ENCODE peak calls at places on chromosome 14, in four cellular contexts. X, D, A and T are unnamed samples.

GRCh38 chr14:44640416-44640815 is 133.3 kb upstream of the FSCB start:
- DNase-seq in A (no peak), X (no peak), D (no peak), T (no peak)

GRCh38 chr14:75141967-75142366 is 15.1 kb upstream of the NEK9 start:
- DNase-seq in D (no peak), X (no peak), A (peak), T (peak)

GRCh38 chr14:102512713-102513373 is 3.3 kb upstream of the ANKRD9 start:
- DNase-seq in A (no peak), D (no peak), X (no peak), T (no peak)

GRCh38 chr14:72892879-72893635 is 844 bp downstream of the DPF3 start:
- DNase-seq in A (peak), X (peak), D (no peak), T (no peak)

GRCh38 chr14:75299064-75299463 is 20.4 kb downstream of the FOS start:
- DNase-seq in A (no peak), D (no peak), X (no peak), T (no peak)

GRCh38 chr14:91398707-91399106 is 18.9 kb downstream of the CCDC88C start:
- DNase-seq in D (no peak), A (no peak), X (no peak), T (no peak)

GRCh38 chr14:72559227-72559626 is 334.7 kb downstream of the DPF3 start:
- DNase-seq in A (peak), D (no peak), X (no peak), T (no peak)

GRCh38 chr14:28754209-28754985 is 12.2 kb upstream of the FOXG1 start:
- DNase-seq in A (peak), X (peak), D (peak), T (peak)

GRCh38 chr14:97446087-97446486 is 648.9 kb downstream of the VRK1 start:
- DNase-seq in A (no peak), X (no peak), D (no peak), T (no peak)

GRCh38 chr14:32469388-32470160 is 140.5 kb downstream of the AKAP6 start:
- DNase-seq in D (no peak), X (peak), A (peak), T (peak)

GRCh38 chr14:34030864-34031263 is 80.0 kb upstream of the EGLN3 start:
- DNase-seq in D (no peak), X (no peak), A (no peak), T (peak)

GRCh38 chr14:74217672-74218448 is 21.4 kb upstream of the VSX2 start:
- DNase-seq in X (peak), A (peak), D (no peak), T (peak)

GRCh38 chr14:24293525-24293924 is 6.1 kb downstream of the DHRS1 start:
- DNase-seq in D (no peak), X (no peak), A (no peak), T (no peak)

GRCh38 chr14:77128414-77128891 is 13.1 kb downstream of the ZDHHC22 start:
- DNase-seq in A (no peak), X (no peak), D (no peak), T (no peak)

GRCh38 chr14:29222671-29223268 is 456.2 kb downstream of the FOXG1 start:
- DNase-seq in D (no peak), A (peak), X (no peak), T (peak)

GRCh38 chr14:100589071-100589759 is 2.0 kb upstream of the BEGAIN start:
- DNase-seq in A (no peak), D (no peak), X (no peak), T (no peak)

GRCh38 chr14:100587248-100587762 is at the start of gene BEGAIN:
- DNase-seq in A (no peak), X (peak), D (no peak), T (no peak)

GRCh38 chr14:100586520-100587247 is 533 bp downstream of the BEGAIN start:
- DNase-seq in D (no peak), X (no peak), A (no peak), T (no peak)

GRCh38 chr14:100588671-100589070 is 1.5 kb upstream of the BEGAIN start:
- DNase-seq in A (no peak), X (no peak), D (no peak), T (no peak)

GRCh38 chr14:100587763-100588411 is 670 bp upstream of the BEGAIN start:
- DNase-seq in X (no peak), A (no peak), D (no peak), T (no peak)
- TF ChIP-seq FOS in X (no peak), A (no peak), D (no peak), T (no peak)

GRCh38 chr14:61064210-61064609 is 83.2 kb downstream of the SLC38A6 start:
- DNase-seq in D (no peak), X (no peak), A (no peak), T (no peak)

GRCh38 chr14:61064866-61065265 is 83.8 kb downstream of the SLC38A6 start:
- DNase-seq in A (no peak), D (no peak), X (no peak), T (no peak)

GRCh38 chr14:61063461-61063860 is 82.4 kb downstream of the SLC38A6 start:
- DNase-seq in X (no peak), D (no peak), A (no peak), T (no peak)

DNA sequence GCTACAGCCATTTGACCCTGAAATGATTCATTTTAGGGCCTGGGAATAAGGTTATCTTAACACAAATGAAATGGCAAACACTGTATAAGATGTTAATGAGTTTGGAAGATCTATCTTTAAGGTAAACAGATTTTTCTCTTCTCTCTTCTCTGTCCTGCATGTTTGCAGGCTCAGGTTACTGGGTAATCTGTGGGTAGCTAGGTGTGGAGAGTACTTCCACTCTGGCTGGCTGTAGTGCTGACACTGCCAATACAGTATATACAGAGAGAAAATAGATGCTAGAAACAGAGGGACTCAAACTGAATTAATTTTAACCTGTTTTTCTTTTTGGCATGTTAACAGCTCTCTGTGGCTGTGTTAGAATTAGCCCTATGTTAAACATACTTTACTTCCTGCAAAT is 84.6 kb downstream of the SLC38A6 start:
- DNase-seq in A (no peak), X (no peak), D (no peak), T (no peak)
- H3K4me2 ChIP-seq in A (no peak), X (no peak), D (no peak), T (no peak)

DNA sequence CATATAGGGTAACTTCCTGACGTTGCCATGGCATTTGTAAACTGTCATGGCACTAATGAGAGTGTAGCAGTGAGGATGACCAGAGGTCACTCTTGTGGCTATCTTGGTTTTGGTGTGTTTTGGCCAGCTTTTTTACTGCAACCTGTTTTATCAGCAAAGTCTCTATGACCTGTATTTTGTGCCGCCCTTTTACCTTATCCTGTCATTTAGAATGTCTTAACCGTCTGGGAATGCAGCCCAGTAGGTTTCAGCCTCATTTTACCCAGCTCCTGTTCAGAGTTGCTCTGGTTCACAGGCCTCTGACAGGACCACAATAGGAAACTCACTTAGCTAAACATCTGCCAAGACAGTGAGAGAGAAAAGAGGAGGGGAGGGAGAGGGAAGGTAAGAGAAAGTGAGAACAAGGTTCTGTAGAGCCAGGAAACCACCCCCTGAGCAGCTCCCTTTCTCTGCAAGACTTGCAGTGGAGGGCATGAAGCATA is 64.8 kb upstream of the PLEKHG3 start:
- DNase-seq in X (no peak), D (no peak), A (no peak), T (peak)
- TF ChIP-seq FOS in X (no peak), D (no peak), A (no peak), T (no peak)

DNA sequence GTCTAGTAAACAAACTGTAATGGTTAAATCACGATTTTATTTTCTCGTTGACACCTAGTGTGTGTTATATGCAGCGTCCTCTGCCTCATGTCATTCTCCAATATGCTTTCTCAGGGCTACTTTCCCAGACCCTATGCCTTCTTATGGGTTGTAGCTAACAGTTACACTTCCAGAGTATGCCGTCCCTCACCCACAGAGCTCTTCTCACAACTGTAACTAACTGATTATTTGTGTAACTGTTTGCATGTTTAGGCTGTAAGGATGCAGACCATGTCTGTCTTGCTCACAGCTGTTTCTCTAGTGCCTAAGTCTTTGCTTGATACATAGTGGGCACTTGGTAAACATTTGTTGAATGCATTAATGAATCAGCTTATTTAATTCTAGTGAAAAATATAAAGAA is 417.5 kb downstream of the ZFP36L1 start:
- DNase-seq in X (no peak), D (no peak), A (no peak), T (no peak)
- H3K4me2 ChIP-seq in X (no peak), D (no peak), A (no peak), T (no peak)